ENCODE peak calls at places on chromosome 21, in five cellular contexts. One of them, this sample, is unnamed. For H3K4me1, the result is how much of the 10 kb centered on the place peaks cover.

GRCh38 chr21:42570841-42571387 is 57.3 kb downstream of the SLC37A1 start:
- DNase-seq in BE2C: peak
- DNase-seq in IMR-90: no peak
- DNase-seq in uterus: peak
- DNase-seq in heart right ventricle: no peak
- DNase-seq in this sample: peak

GRCh38 chr21:28617300-28617699 is 375.4 kb downstream of the LTN1 start:
- DNase-seq in BE2C: no peak
- DNase-seq in IMR-90: no peak
- DNase-seq in uterus: no peak
- DNase-seq in heart right ventricle: no peak
- DNase-seq in this sample: no peak

GRCh38 chr21:24955275-24955961 is 651.9 kb downstream of the MRPL39 start:
- DNase-seq in BE2C: no peak
- DNase-seq in IMR-90: no peak
- DNase-seq in uterus: no peak
- DNase-seq in heart right ventricle: no peak
- DNase-seq in this sample: no peak

GRCh38 chr21:14273736-14274538 is 58.0 kb downstream of the RBM11 start:
- DNase-seq in BE2C: peak
- DNase-seq in IMR-90: no peak
- DNase-seq in uterus: no peak
- DNase-seq in heart right ventricle: peak
- DNase-seq in this sample: peak

GRCh38 chr21:42614811-42615342 is 38.5 kb upstream of the PDE9A start:
- DNase-seq in BE2C: peak
- DNase-seq in IMR-90: no peak
- DNase-seq in uterus: peak
- DNase-seq in heart right ventricle: no peak
- DNase-seq in this sample: no peak

GRCh38 chr21:28822882-28823335 is 169.8 kb downstream of the LTN1 start:
- DNase-seq in BE2C: peak
- DNase-seq in IMR-90: peak
- DNase-seq in uterus: peak
- DNase-seq in heart right ventricle: no peak
- DNase-seq in this sample: no peak

GRCh38 chr21:36028127-36029069 is 31.9 kb downstream of the SETD4 start:
- DNase-seq in BE2C: peak
- DNase-seq in IMR-90: peak
- DNase-seq in uterus: peak
- DNase-seq in heart right ventricle: peak
- DNase-seq in this sample: peak

GRCh38 chr21:32624726-32625125 is 12.5 kb upstream of the CFAP298 start:
- DNase-seq in BE2C: no peak
- DNase-seq in IMR-90: peak
- DNase-seq in uterus: no peak
- DNase-seq in heart right ventricle: no peak
- DNase-seq in this sample: no peak

GRCh38 chr21:17460094-17460493 is 52.7 kb upstream of the CXADR start:
- DNase-seq in BE2C: no peak
- DNase-seq in IMR-90: no peak
- DNase-seq in uterus: no peak
- DNase-seq in heart right ventricle: no peak
- DNase-seq in this sample: no peak

GRCh38 chr21:17921579-17922530 is 102.7 kb upstream of the C21orf91 start:
- DNase-seq in BE2C: peak
- DNase-seq in IMR-90: peak
- DNase-seq in uterus: peak
- DNase-seq in heart right ventricle: no peak
- DNase-seq in this sample: no peak

GRCh38 chr21:28699591-28700259 is 293.0 kb downstream of the LTN1 start:
- DNase-seq in BE2C: no peak
- DNase-seq in IMR-90: no peak
- DNase-seq in uterus: no peak
- DNase-seq in heart right ventricle: no peak
- DNase-seq in this sample: no peak

GRCh38 chr21:43976661-43977060 is 35.4 kb upstream of the TRAPPC10 start:
- DNase-seq in BE2C: no peak
- DNase-seq in IMR-90: no peak
- DNase-seq in uterus: no peak
- DNase-seq in heart right ventricle: no peak
- DNase-seq in this sample: no peak

GRCh38 chr21:29265690-29266479 is 32.8 kb upstream of the BACH1 start:
- DNase-seq in BE2C: no peak
- DNase-seq in IMR-90: no peak
- DNase-seq in uterus: no peak
- DNase-seq in heart right ventricle: no peak
- DNase-seq in this sample: no peak

GRCh38 chr21:39263372-39263771 is 50.1 kb downstream of the BRWD1 start:
- DNase-seq in BE2C: no peak
- DNase-seq in IMR-90: peak
- DNase-seq in uterus: no peak
- DNase-seq in heart right ventricle: no peak
- DNase-seq in this sample: no peak

GRCh38 chr21:27369962-27370578 is 403.2 kb upstream of the ADAMTS5 start:
- DNase-seq in BE2C: no peak
- DNase-seq in IMR-90: no peak
- DNase-seq in uterus: no peak
- DNase-seq in heart right ventricle: no peak
- DNase-seq in this sample: no peak

GRCh38 chr21:20110368-20110767 is 887.8 kb upstream of the NCAM2 start:
- DNase-seq in BE2C: no peak
- DNase-seq in IMR-90: no peak
- DNase-seq in uterus: no peak
- DNase-seq in heart right ventricle: no peak
- DNase-seq in this sample: no peak

GRCh38 chr21:44454747-44455523 is at the start of gene LRRC3:
- DNase-seq in BE2C: peak
- DNase-seq in IMR-90: peak
- DNase-seq in uterus: peak
- DNase-seq in heart right ventricle: peak
- DNase-seq in this sample: peak

GRCh38 chr21:18245493-18245967 is 897 bp downstream of the CHODL start:
- DNase-seq in BE2C: peak
- DNase-seq in IMR-90: no peak
- DNase-seq in uterus: no peak
- DNase-seq in heart right ventricle: no peak
- DNase-seq in this sample: peak

GRCh38 chr21:29649370-29649963 is 290.3 kb downstream of the GRIK1 start:
- DNase-seq in BE2C: no peak
- DNase-seq in IMR-90: no peak
- DNase-seq in uterus: no peak
- DNase-seq in heart right ventricle: no peak
- DNase-seq in this sample: no peak

GRCh38 chr21:14741237-14741636 is 195.1 kb upstream of the SAMSN1 start:
- DNase-seq in BE2C: no peak
- DNase-seq in IMR-90: no peak
- DNase-seq in uterus: no peak
- DNase-seq in heart right ventricle: no peak
- DNase-seq in this sample: no peak

GRCh38 chr21:42063578-42064521 is 7.3 kb upstream of the UMODL1 start:
- DNase-seq in BE2C: no peak
- DNase-seq in IMR-90: no peak
- DNase-seq in uterus: no peak
- DNase-seq in heart right ventricle: no peak
- DNase-seq in this sample: no peak

GRCh38 chr21:42237577-42237976 is 18.6 kb downstream of the ABCG1 start:
- DNase-seq in BE2C: no peak
- DNase-seq in IMR-90: no peak
- DNase-seq in uterus: no peak
- DNase-seq in heart right ventricle: no peak
- DNase-seq in this sample: peak

GRCh38 chr21:15272591-15272990 is 207.8 kb upstream of the NRIP1 start:
- DNase-seq in BE2C: no peak
- DNase-seq in IMR-90: no peak
- DNase-seq in uterus: no peak
- DNase-seq in heart right ventricle: no peak
- DNase-seq in this sample: no peak

GRCh38 chr21:41611966-41612606 is 104.1 kb upstream of the TMPRSS2 start:
- DNase-seq in BE2C: no peak
- DNase-seq in IMR-90: peak
- DNase-seq in uterus: no peak
- DNase-seq in heart right ventricle: no peak
- DNase-seq in this sample: no peak

GRCh38 chr21:14382486-14382834 is 486 bp downstream of the HSPA13 start:
- DNase-seq in BE2C: no peak
- DNase-seq in IMR-90: peak
- DNase-seq in uterus: no peak
- DNase-seq in heart right ventricle: no peak
- DNase-seq in this sample: no peak

GRCh38 chr21:42558846-42559245 is 45.2 kb downstream of the SLC37A1 start:
- DNase-seq in BE2C: peak
- DNase-seq in IMR-90: no peak
- DNase-seq in uterus: no peak
- DNase-seq in heart right ventricle: no peak
- DNase-seq in this sample: peak

GRCh38 chr21:23725576-23725975 is 1881.7 kb downstream of the MRPL39 start:
- DNase-seq in BE2C: peak
- DNase-seq in IMR-90: no peak
- DNase-seq in uterus: no peak
- DNase-seq in heart right ventricle: no peak
- DNase-seq in this sample: no peak

GRCh38 chr21:43597052-43597451 is 62.2 kb downstream of the HSF2BP start:
- DNase-seq in BE2C: peak
- DNase-seq in IMR-90: peak
- DNase-seq in uterus: no peak
- DNase-seq in heart right ventricle: no peak
- DNase-seq in this sample: no peak

GRCh38 chr21:25562660-25563059 is 44.6 kb downstream of the MRPL39 start:
- DNase-seq in BE2C: no peak
- DNase-seq in IMR-90: no peak
- DNase-seq in uterus: no peak
- DNase-seq in heart right ventricle: no peak
- DNase-seq in this sample: no peak

GRCh38 chr21:42681296-42682206 is 28.1 kb downstream of the PDE9A start:
- DNase-seq in BE2C: no peak
- DNase-seq in IMR-90: no peak
- DNase-seq in uterus: no peak
- DNase-seq in heart right ventricle: no peak
- DNase-seq in this sample: no peak

GRCh38 chr21:16419188-16419874 is 689.5 kb downstream of the USP25 start:
- DNase-seq in BE2C: peak
- DNase-seq in IMR-90: peak
- DNase-seq in uterus: peak
- DNase-seq in heart right ventricle: peak
- DNase-seq in this sample: peak
- H3K4me3 ChIP-seq in BE2C: peak
- H3K4me3 ChIP-seq in IMR-90: no peak
- H3K4me3 ChIP-seq in uterus: peak
- H3K4me3 ChIP-seq in heart right ventricle: peak
- H3K4me3 ChIP-seq in this sample: peak

GRCh38 chr21:34530264-34530663 is 18.3 kb upstream of the KCNE1 start:
- DNase-seq in BE2C: no peak
- DNase-seq in IMR-90: peak
- DNase-seq in uterus: no peak
- DNase-seq in heart right ventricle: no peak
- DNase-seq in this sample: no peak

GRCh38 chr21:34524671-34525601 is 12.9 kb upstream of the KCNE1 start:
- DNase-seq in BE2C: no peak
- DNase-seq in IMR-90: peak
- DNase-seq in uterus: no peak
- DNase-seq in heart right ventricle: no peak
- DNase-seq in this sample: peak

GRCh38 chr21:34528131-34528561 is 16.1 kb upstream of the KCNE1 start:
- DNase-seq in BE2C: no peak
- DNase-seq in IMR-90: peak
- DNase-seq in uterus: no peak
- DNase-seq in heart right ventricle: no peak
- DNase-seq in this sample: no peak

GRCh38 chr21:34526236-34526617 is 14.2 kb upstream of the KCNE1 start:
- DNase-seq in BE2C: no peak
- DNase-seq in IMR-90: no peak
- DNase-seq in uterus: no peak
- DNase-seq in heart right ventricle: no peak
- DNase-seq in this sample: no peak

GRCh38 chr21:34526618-34527290 is 14.7 kb upstream of the KCNE1 start:
- DNase-seq in BE2C: no peak
- DNase-seq in IMR-90: peak
- DNase-seq in uterus: peak
- DNase-seq in heart right ventricle: no peak
- DNase-seq in this sample: peak
- H3K4me1 ChIP-seq in BE2C: under half
- H3K4me1 ChIP-seq in IMR-90: under half
- H3K4me1 ChIP-seq in uterus: under half
- H3K4me1 ChIP-seq in heart right ventricle: under half
- H3K4me1 ChIP-seq in this sample: under half

GRCh38 chr21:45515241-45516061 is 26.8 kb downstream of the SLC19A1 start:
- DNase-seq in BE2C: peak
- DNase-seq in IMR-90: no peak
- DNase-seq in uterus: no peak
- DNase-seq in heart right ventricle: peak
- DNase-seq in this sample: peak

GRCh38 chr21:45512626-45513002 is 29.6 kb downstream of the SLC19A1 start:
- DNase-seq in BE2C: peak
- DNase-seq in IMR-90: no peak
- DNase-seq in uterus: no peak
- DNase-seq in heart right ventricle: peak
- DNase-seq in this sample: peak

GRCh38 chr21:45514311-45515021 is 27.8 kb downstream of the SLC19A1 start:
- DNase-seq in BE2C: peak
- DNase-seq in IMR-90: no peak
- DNase-seq in uterus: no peak
- DNase-seq in heart right ventricle: peak
- DNase-seq in this sample: peak

GRCh38 chr21:45513003-45513706 is 29.1 kb downstream of the SLC19A1 start:
- DNase-seq in BE2C: peak
- DNase-seq in IMR-90: no peak
- DNase-seq in uterus: no peak
- DNase-seq in heart right ventricle: peak
- DNase-seq in this sample: peak

DNA sequence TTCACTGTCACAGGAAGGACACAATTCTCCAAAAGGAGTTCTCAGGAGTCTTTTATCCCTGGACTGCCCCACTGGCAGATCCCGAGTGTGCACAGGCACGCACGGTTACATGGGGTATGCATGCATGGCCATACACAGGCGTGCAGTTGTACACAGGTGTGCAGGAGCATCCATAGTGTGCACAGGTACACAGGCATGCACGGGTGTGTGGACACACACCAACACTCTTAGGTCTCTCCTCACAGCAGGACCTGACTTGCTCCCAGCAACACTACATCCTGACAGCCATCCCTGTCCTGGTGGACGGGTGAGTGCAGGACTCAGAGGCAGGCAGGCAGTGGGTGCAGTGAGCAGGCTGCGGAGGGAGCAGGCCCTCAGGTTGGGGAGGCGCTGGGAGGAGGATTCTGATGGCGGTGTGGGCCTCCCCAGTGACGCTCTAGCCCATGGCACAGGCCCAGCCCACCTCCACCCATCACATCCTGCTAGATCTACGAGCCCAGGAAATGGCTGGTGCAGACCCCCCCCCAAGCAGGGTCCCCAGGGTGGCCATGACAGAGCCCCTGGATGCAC is 28.4 kb downstream of the SLC19A1 start:
- DNase-seq in BE2C: no peak
- DNase-seq in IMR-90: no peak
- DNase-seq in uterus: no peak
- DNase-seq in heart right ventricle: peak
- DNase-seq in this sample: peak
- H3K4me3 ChIP-seq in BE2C: no peak
- H3K4me3 ChIP-seq in IMR-90: no peak
- H3K4me3 ChIP-seq in uterus: no peak
- H3K4me3 ChIP-seq in heart right ventricle: no peak
- H3K4me3 ChIP-seq in this sample: no peak

GRCh38 chr21:46098303-46099141 is 610 bp downstream of the COL6A2 start:
- DNase-seq in BE2C: no peak
- DNase-seq in IMR-90: no peak
- DNase-seq in uterus: peak
- DNase-seq in heart right ventricle: peak
- DNase-seq in this sample: peak
- H3K4me1 ChIP-seq in BE2C: under half
- H3K4me1 ChIP-seq in IMR-90: under half
- H3K4me1 ChIP-seq in uterus: under half
- H3K4me1 ChIP-seq in heart right ventricle: under half
- H3K4me1 ChIP-seq in this sample: under half

This sample was measured in aorta.